ENCODE peak calls at places on chromosome 6, in six cellular contexts. K, D, X, Y, Q and F are unnamed samples.

GRCh38 chr6:139369568-139370046 is 4.8 kb downstream of the CITED2 start:
- DNase-seq in K (peak; percentile 51), D (no peak), X (peak; percentile 82), Y (peak; percentile 55), Q (no peak), F (peak; percentile 87)

GRCh38 chr6:149963212-149963461 is 606 bp upstream of the ULBP1 start:
- DNase-seq in K (no peak), D (no peak), X (peak; percentile 50), Y (peak; percentile 29), Q (no peak), F (peak; percentile 64)

GRCh38 chr6:85580878-85581267 is 12.8 kb downstream of the SNX14 start:
- DNase-seq in K (peak; percentile 77), D (no peak), X (peak; percentile 71), Y (peak; percentile 51), Q (no peak), F (peak; percentile 32)

GRCh38 chr6:34438705-34439104 is 12.8 kb upstream of the RPS10 start:
- DNase-seq in K (no peak), D (no peak), X (no peak), Y (no peak), Q (no peak), F (no peak)

GRCh38 chr6:17971128-17972073 is 16.0 kb downstream of the KIF13A start:
- DNase-seq in K (peak; percentile 88), D (no peak), X (peak; percentile 89), Y (no peak), Q (no peak), F (peak; percentile 71)

GRCh38 chr6:2168480-2168879 is 76.9 kb downstream of the GMDS start:
- DNase-seq in K (no peak), D (no peak), X (peak; percentile 49), Y (no peak), Q (no peak), F (peak; percentile 34)

GRCh38 chr6:7424967-7425807 is 35.6 kb downstream of the RIOK1 start:
- DNase-seq in K (peak; percentile 80), D (no peak), X (peak; percentile 80), Y (peak; percentile 15), Q (no peak), F (peak; percentile 66)

GRCh38 chr6:13068558-13069210 is 259.7 kb downstream of the TBC1D7 start:
- DNase-seq in K (no peak), D (no peak), X (no peak), Y (no peak), Q (no peak), F (peak; percentile 25)

GRCh38 chr6:16711551-16712249 is 49.6 kb downstream of the ATXN1 start:
- DNase-seq in K (peak; percentile 87), D (no peak), X (peak; percentile 39), Y (peak; percentile 19), Q (no peak), F (no peak)

GRCh38 chr6:168440520-168441433 is at the start of gene SMOC2:
- DNase-seq in K (no peak), D (no peak), X (no peak), Y (no peak), Q (no peak), F (no peak)

GRCh38 chr6:36834576-36835293 is 4.5 kb downstream of the CPNE5 start:
- DNase-seq in K (no peak), D (no peak), X (no peak), Y (no peak), Q (no peak), F (no peak)

GRCh38 chr6:37251211-37251610 is 6.4 kb upstream of the TBC1D22B start:
- DNase-seq in K (no peak), D (no peak), X (peak; percentile 88), Y (no peak), Q (no peak), F (peak; percentile 45)

GRCh38 chr6:30885481-30885998 is 1.2 kb downstream of the DDR1 start:
- DNase-seq in K (peak; percentile 65), D (no peak), X (peak; percentile 18), Y (no peak), Q (no peak), F (peak; percentile 21)

GRCh38 chr6:45917439-45917838 is 98.2 kb downstream of the CLIC5 start:
- DNase-seq in K (no peak), D (no peak), X (no peak), Y (no peak), Q (no peak), F (no peak)

GRCh38 chr6:63804381-63804956 is 168.9 kb downstream of the PHF3 start:
- DNase-seq in K (peak; percentile 76), D (no peak), X (peak; percentile 97), Y (no peak), Q (no peak), F (peak; percentile 88)

GRCh38 chr6:32940656-32941411 is at the start of gene HLA-DMB:
- DNase-seq in K (peak; percentile 75), D (peak; percentile 73), X (peak; percentile 77), Y (peak; percentile 93), Q (peak; percentile 97), F (peak; percentile 72)

GRCh38 chr6:29653452-29654038 is 3.3 kb upstream of the MOG start:
- DNase-seq in K (peak; percentile 67), D (peak; percentile 31), X (peak; percentile 83), Y (peak; percentile 87), Q (no peak), F (peak; percentile 73)

GRCh38 chr6:137743493-137743892 is 123.6 kb upstream of the TNFAIP3 start:
- DNase-seq in K (no peak), D (no peak), X (no peak), Y (no peak), Q (no peak), F (no peak)

GRCh38 chr6:83609248-83609647 is 96.9 kb downstream of the PRSS35 start:
- DNase-seq in K (no peak), D (no peak), X (no peak), Y (no peak), Q (no peak), F (no peak)

GRCh38 chr6:33428891-33429744 is 9.3 kb downstream of the SYNGAP1 start:
- DNase-seq in K (no peak), D (no peak), X (no peak), Y (no peak), Q (no peak), F (no peak)

GRCh38 chr6:95819939-95820338 is 195.8 kb upstream of the FUT9 start:
- DNase-seq in K (peak; percentile 23), D (no peak), X (no peak), Y (no peak), Q (no peak), F (no peak)

GRCh38 chr6:36888654-36889481 is 3.1 kb downstream of the C6orf89 start:
- DNase-seq in K (no peak), D (no peak), X (no peak), Y (peak; percentile 63), Q (no peak), F (no peak)

GRCh38 chr6:52399511-52400315 is 20.4 kb upstream of the EFHC1 start:
- DNase-seq in K (peak; percentile 70), D (no peak), X (peak; percentile 79), Y (peak; percentile 67), Q (no peak), F (peak; percentile 68)

GRCh38 chr6:55617272-55617671 is 38.3 kb upstream of the HMGCLL1 start:
- DNase-seq in K (peak; percentile 70), D (no peak), X (peak; percentile 66), Y (peak; percentile 57), Q (no peak), F (peak; percentile 34)

GRCh38 chr6:46376562-46376969 is 114.7 kb downstream of the RCAN2 start:
- DNase-seq in K (no peak), D (peak; percentile 45), X (no peak), Y (peak; percentile 75), Q (peak; percentile 40), F (no peak)

GRCh38 chr6:43128926-43129325 is 42.1 kb upstream of the SRF start:
- DNase-seq in K (no peak), D (no peak), X (no peak), Y (no peak), Q (no peak), F (peak; percentile 66)

GRCh38 chr6:43127180-43127579 is 43.9 kb upstream of the SRF start:
- DNase-seq in K (no peak), D (no peak), X (no peak), Y (no peak), Q (no peak), F (no peak)

GRCh38 chr6:43125119-43125518 is 46.0 kb upstream of the SRF start:
- DNase-seq in K (no peak), D (no peak), X (peak; percentile 69), Y (no peak), Q (no peak), F (peak; percentile 97)

GRCh38 chr6:43125555-43125954 is 45.5 kb upstream of the SRF start:
- DNase-seq in K (no peak), D (no peak), X (peak; percentile 19), Y (no peak), Q (no peak), F (peak; percentile 58)

DNA sequence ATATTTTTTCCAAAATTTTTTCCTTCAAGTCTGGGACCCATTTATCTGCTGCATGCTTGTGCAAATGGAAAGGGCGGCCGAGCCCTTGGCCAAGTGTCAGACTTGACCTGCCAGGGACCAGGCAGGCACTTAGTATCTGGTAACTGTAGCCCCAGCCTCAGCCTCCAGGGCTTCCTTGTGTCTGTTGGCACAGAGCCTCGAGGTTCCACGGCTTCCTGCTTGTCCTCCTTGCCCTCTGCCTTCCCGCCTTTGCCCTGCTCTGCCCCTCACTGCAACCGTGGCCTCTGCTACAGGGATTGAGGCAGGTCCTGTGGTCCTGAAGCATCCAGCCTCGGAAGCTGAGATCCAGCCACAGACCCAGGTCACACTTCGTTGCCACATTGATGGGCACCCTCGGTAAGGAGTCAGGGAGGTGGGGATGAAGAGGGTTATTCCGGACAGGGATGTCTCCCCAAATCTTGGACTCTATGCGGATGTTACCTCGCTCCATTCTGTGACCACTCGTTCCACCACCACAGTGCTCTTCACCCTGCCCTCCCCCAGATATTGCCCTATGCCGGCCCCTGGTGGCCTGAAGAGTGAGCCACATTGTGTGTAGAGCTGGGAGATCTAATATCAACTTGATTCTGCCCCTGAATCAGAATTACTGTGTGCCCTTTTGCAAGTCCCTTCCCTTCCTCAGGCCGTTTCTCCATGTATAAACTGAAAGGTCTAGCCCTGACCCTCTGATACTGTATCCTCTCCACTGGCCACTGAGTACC is 41.5 kb upstream of the SRF start:
- DNase-seq in K (peak; percentile 65), D (no peak), X (peak; percentile 60), Y (peak; percentile 43), Q (no peak), F (peak; percentile 54)
- TF ChIP-seq CTCF in K (peak; percentile 68), D (peak; percentile 63), X (peak; percentile 78), Y (peak; percentile 49), Q (peak; percentile 54), F (peak; percentile 84)

GRCh38 chr6:40852667-40853383 is 186.2 kb downstream of the UNC5CL start:
- DNase-seq in K (peak; percentile 34), D (no peak), X (no peak), Y (peak; percentile 3), Q (no peak), F (peak; percentile 35)
- TF ChIP-seq CTCF in K (peak; percentile 28), D (peak; percentile 21), X (peak; percentile 25), Y (peak; percentile 44), Q (peak; percentile 40), F (peak; percentile 49)

GRCh38 chr6:159463440-159463839 is 229.6 kb downstream of the SOD2 start:
- DNase-seq in K (peak; percentile 49), D (no peak), X (peak; percentile 40), Y (peak; percentile 34), Q (no peak), F (peak; percentile 9)
- TF ChIP-seq CTCF in K (peak; percentile 38), D (no peak), X (peak; percentile 18), Y (peak; percentile 26), Q (peak; percentile 30), F (peak; percentile 30)

DNA sequence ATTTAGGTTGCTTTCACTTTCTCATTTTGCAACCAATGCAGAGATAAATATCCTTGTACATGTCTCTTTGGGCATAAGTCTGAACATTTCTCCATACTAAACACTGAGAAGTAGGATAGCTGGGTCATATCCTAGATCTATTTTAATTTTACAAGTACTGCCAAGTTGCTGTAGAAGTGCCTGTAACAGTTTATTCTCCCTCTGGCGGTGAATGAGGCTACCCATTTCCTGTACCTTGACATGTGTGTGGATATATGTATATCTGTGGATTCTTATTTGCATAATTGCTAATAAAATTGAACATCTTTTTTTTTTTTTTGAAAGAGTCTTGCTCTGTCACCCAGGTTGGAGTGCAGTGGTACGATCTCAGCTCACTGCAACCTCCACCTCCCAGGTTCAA is 48.0 kb upstream of the PNRC1 start:
- DNase-seq in K (peak; percentile 33), D (no peak), X (peak; percentile 41), Y (peak; percentile 46), Q (no peak), F (no peak)
- TF ChIP-seq CTCF in K (no peak), D (peak; percentile 15), X (peak; percentile 29), Y (peak; percentile 20), Q (no peak), F (no peak)